ENCODE peak calls at places on chromosomes 11 and 22, in five cellular contexts. T is HT1080; F is iris pigment epithelial cell; E is activated CD4-positive, alpha-beta T cell treated with anti-CD3 and anti-CD28 coated beads for 48 hours; A is left ventricle myocardium inferior. U is an unnamed sample.

GRCh38 chr11:4658629-4659453 is 15.1 kb downstream of the OR51E1 start:
- DNase-seq in T (no peak), E (no peak), F (peak; percentile 23), A (no peak), U (no peak)

GRCh38 chr22:40396882-40397281 is 26.5 kb downstream of the SGSM3 start:
- DNase-seq in T (peak; percentile 70), E (no peak), F (peak; percentile 55), A (no peak), U (peak; percentile 67)

GRCh38 chr11:43517518-43517917 is 158.8 kb downstream of the TTC17 start:
- DNase-seq in F (peak; percentile 53), A (no peak), T (peak; percentile 61), E (no peak), U (no peak)

GRCh38 chr11:106327134-106327533 is 249.7 kb downstream of the AASDHPPT start:
- DNase-seq in F (no peak), T (no peak), A (no peak), E (no peak), U (no peak)

GRCh38 chr11:111983187-111983986 is 41.8 kb upstream of the DLAT start:
- DNase-seq in F (no peak), E (no peak), T (no peak), A (no peak), U (no peak)

GRCh38 chr11:110179064-110179463 is 85.9 kb downstream of the ZC3H12C start:
- DNase-seq in F (no peak), T (no peak), E (no peak), A (no peak), U (no peak)

GRCh38 chr11:45169310-45170072 is 23.1 kb downstream of the PRDM11 start:
- DNase-seq in E (no peak), T (peak; percentile 48), F (peak; percentile 36), A (no peak), U (no peak)

GRCh38 chr22:42283288-42284229 is 13.1 kb upstream of the TCF20 start:
- DNase-seq in T (no peak), F (no peak), A (no peak), E (peak; percentile 67), U (peak; percentile 40)

GRCh38 chr11:60887531-60887930 is 18.9 kb downstream of the PRPF19 start:
- DNase-seq in A (no peak), T (peak; percentile 49), E (peak; percentile 51), F (peak; percentile 62), U (peak; percentile 51)

GRCh38 chr11:129109701-129110100 is 82.4 kb downstream of the ARHGAP32 start:
- DNase-seq in E (no peak), F (no peak), A (no peak), T (no peak), U (no peak)

GRCh38 chr11:13104619-13105236 is 95.6 kb downstream of the RASSF10 start:
- DNase-seq in E (no peak), T (no peak), F (no peak), A (no peak), U (no peak)

GRCh38 chr11:116357769-116358544 is 414.8 kb downstream of the BUD13 start:
- DNase-seq in A (no peak), E (peak; percentile 9), T (no peak), F (no peak), U (no peak)

GRCh38 chr11:80255021-80255420 is 814.2 kb upstream of the TENM4 start:
- DNase-seq in E (no peak), T (no peak), A (no peak), F (no peak), U (no peak)

GRCh38 chr22:47776329-47776728 is 1013.9 kb downstream of the TBC1D22A start:
- DNase-seq in E (no peak), F (no peak), A (no peak), T (no peak), U (no peak)

GRCh38 chr11:95248666-95249467 is 17.9 kb upstream of the SESN3 start:
- DNase-seq in T (no peak), A (no peak), E (peak; percentile 13), F (no peak), U (no peak)

GRCh38 chr11:118820412-118821357 is 29.7 kb upstream of the DDX6 start:
- DNase-seq in T (no peak), E (no peak), A (peak; percentile 75), F (no peak), U (peak; percentile 10)

GRCh38 chr11:108278546-108278945 is 55.7 kb downstream of the ATM start:
- DNase-seq in F (peak; percentile 39), E (no peak), A (no peak), T (no peak), U (no peak)

GRCh38 chr11:60528934-60529333 is 13.7 kb downstream of the MS4A13 start:
- DNase-seq in A (no peak), E (no peak), F (no peak), T (no peak), U (no peak)

GRCh38 chr11:57568330-57568766 is 876 bp upstream of the UBE2L6 start:
- DNase-seq in E (no peak), T (peak; percentile 77), A (no peak), F (peak; percentile 76), U (peak; percentile 68)

GRCh38 chr11:111173221-111173620 is 72.3 kb upstream of the POU2AF2 start:
- DNase-seq in T (no peak), F (peak; percentile 14), E (no peak), A (no peak), U (no peak)

GRCh38 chr22:20569059-20570058 is 61.9 kb downstream of the MED15 start:
- DNase-seq in F (peak; percentile 98), A (peak; percentile 61), T (peak; percentile 96), E (peak; percentile 78), U (no peak)

GRCh38 chr11:16080688-16081388 is 275.5 kb downstream of the SOX6 start:
- DNase-seq in T (peak; percentile 48), A (no peak), F (no peak), E (no peak), U (no peak)

GRCh38 chr11:68150029-68150428 is 28.8 kb upstream of the CHKA start:
- DNase-seq in E (no peak), F (peak; percentile 82), A (no peak), T (peak; percentile 59), U (no peak)